ENCODE peak calls at places on chromosomes 6 and 20, in ten cellular contexts. One of them, this sample, is unnamed.

GRCh38 chr20:59123011-59123676 is 40.5 kb upstream of the ZNF831 start:
- DNase-seq in uterus: no peak
- DNase-seq in ovary: no peak
- DNase-seq in AG04449: no peak
- DNase-seq in tibial artery: no peak
- DNase-seq in pancreas: no peak
- DNase-seq in OCI-LY7: peak
- DNase-seq in left ventricle myocardium inferior: no peak
- DNase-seq in esophagus squamous epithelium: no peak
- DNase-seq in fibroblast of the aortic adventitia: no peak
- DNase-seq in this sample: no peak

GRCh38 chr20:36950432-36951197 is 893 bp downstream of the SAMHD1 start:
- DNase-seq in uterus: peak
- DNase-seq in esophagus squamous epithelium: no peak
- DNase-seq in ovary: no peak
- DNase-seq in OCI-LY7: peak
- DNase-seq in fibroblast of the aortic adventitia: peak
- DNase-seq in left ventricle myocardium inferior: peak
- DNase-seq in tibial artery: peak
- DNase-seq in pancreas: no peak
- DNase-seq in AG04449: no peak
- DNase-seq in this sample: no peak

GRCh38 chr6:4665489-4666417 is 110.5 kb upstream of the CDYL start:
- DNase-seq in pancreas: no peak
- DNase-seq in uterus: no peak
- DNase-seq in OCI-LY7: no peak
- DNase-seq in fibroblast of the aortic adventitia: peak
- DNase-seq in AG04449: no peak
- DNase-seq in esophagus squamous epithelium: no peak
- DNase-seq in tibial artery: no peak
- DNase-seq in ovary: no peak
- DNase-seq in left ventricle myocardium inferior: no peak
- DNase-seq in this sample: no peak

GRCh38 chr6:108068182-108068581 is 6.4 kb downstream of the OSTM1 start:
- DNase-seq in ovary: no peak
- DNase-seq in OCI-LY7: no peak
- DNase-seq in fibroblast of the aortic adventitia: no peak
- DNase-seq in AG04449: no peak
- DNase-seq in left ventricle myocardium inferior: no peak
- DNase-seq in esophagus squamous epithelium: no peak
- DNase-seq in tibial artery: no peak
- DNase-seq in pancreas: no peak
- DNase-seq in uterus: no peak
- DNase-seq in this sample: no peak

GRCh38 chr6:1729752-1730140 is 120.0 kb downstream of the FOXC1 start:
- DNase-seq in OCI-LY7: no peak
- DNase-seq in AG04449: no peak
- DNase-seq in pancreas: no peak
- DNase-seq in fibroblast of the aortic adventitia: no peak
- DNase-seq in tibial artery: no peak
- DNase-seq in esophagus squamous epithelium: no peak
- DNase-seq in left ventricle myocardium inferior: no peak
- DNase-seq in ovary: no peak
- DNase-seq in uterus: no peak
- DNase-seq in this sample: no peak

GRCh38 chr6:84791233-84791632 is 26.8 kb upstream of the TBX18 start:
- DNase-seq in ovary: no peak
- DNase-seq in uterus: no peak
- DNase-seq in pancreas: no peak
- DNase-seq in tibial artery: no peak
- DNase-seq in left ventricle myocardium inferior: no peak
- DNase-seq in fibroblast of the aortic adventitia: peak
- DNase-seq in OCI-LY7: no peak
- DNase-seq in AG04449: no peak
- DNase-seq in esophagus squamous epithelium: no peak
- DNase-seq in this sample: no peak

GRCh38 chr6:105163186-105163585 is 16.6 kb downstream of the POPDC3 start:
- DNase-seq in uterus: no peak
- DNase-seq in pancreas: no peak
- DNase-seq in OCI-LY7: no peak
- DNase-seq in esophagus squamous epithelium: no peak
- DNase-seq in fibroblast of the aortic adventitia: no peak
- DNase-seq in left ventricle myocardium inferior: no peak
- DNase-seq in AG04449: no peak
- DNase-seq in ovary: no peak
- DNase-seq in tibial artery: no peak
- DNase-seq in this sample: no peak

GRCh38 chr6:139568956-139569538 is 194.6 kb upstream of the CITED2 start:
- DNase-seq in ovary: no peak
- DNase-seq in tibial artery: no peak
- DNase-seq in pancreas: no peak
- DNase-seq in fibroblast of the aortic adventitia: peak
- DNase-seq in esophagus squamous epithelium: no peak
- DNase-seq in uterus: no peak
- DNase-seq in left ventricle myocardium inferior: no peak
- DNase-seq in OCI-LY7: no peak
- DNase-seq in AG04449: no peak
- DNase-seq in this sample: no peak

GRCh38 chr6:6752129-6752528 is 163.6 kb downstream of the LY86 start:
- DNase-seq in AG04449: no peak
- DNase-seq in uterus: no peak
- DNase-seq in esophagus squamous epithelium: no peak
- DNase-seq in left ventricle myocardium inferior: no peak
- DNase-seq in ovary: no peak
- DNase-seq in fibroblast of the aortic adventitia: peak
- DNase-seq in OCI-LY7: no peak
- DNase-seq in pancreas: no peak
- DNase-seq in tibial artery: no peak
- DNase-seq in this sample: no peak

GRCh38 chr6:45504947-45505346 is 127.2 kb upstream of the SUPT3H start:
- DNase-seq in esophagus squamous epithelium: no peak
- DNase-seq in fibroblast of the aortic adventitia: peak
- DNase-seq in tibial artery: no peak
- DNase-seq in left ventricle myocardium inferior: no peak
- DNase-seq in OCI-LY7: no peak
- DNase-seq in pancreas: no peak
- DNase-seq in ovary: peak
- DNase-seq in uterus: no peak
- DNase-seq in AG04449: peak
- DNase-seq in this sample: no peak

DNA sequence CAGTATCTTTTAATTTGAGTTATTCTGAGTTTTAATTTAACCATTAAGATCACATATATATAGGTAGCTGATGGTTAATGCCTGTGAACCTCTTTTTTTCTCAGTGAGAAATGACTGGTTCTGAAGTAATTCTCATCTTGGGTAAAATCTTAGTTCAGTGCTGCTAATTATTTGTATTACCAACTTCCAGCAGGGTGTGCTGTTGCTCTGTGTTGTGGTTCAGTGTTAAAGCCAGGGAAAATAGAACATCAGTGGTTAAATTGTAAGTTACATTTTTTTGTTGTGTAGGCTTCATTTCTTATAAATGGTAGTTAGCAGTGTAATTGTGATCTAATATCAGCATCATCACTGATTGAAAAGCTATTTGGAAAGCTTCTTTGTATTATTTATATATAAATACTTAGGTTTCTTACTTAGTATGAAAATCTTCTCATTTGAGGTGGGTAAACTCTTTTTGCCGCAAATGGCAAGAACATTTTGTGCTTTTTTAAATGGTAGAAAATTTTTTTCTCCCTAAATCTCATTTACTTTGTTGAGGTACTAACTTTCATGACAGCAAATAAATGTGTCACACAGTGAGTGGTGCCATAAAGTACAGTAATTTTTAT is 43.7 kb downstream of the CDC5L start:
- DNase-seq in OCI-LY7: peak
- DNase-seq in left ventricle myocardium inferior: no peak
- DNase-seq in fibroblast of the aortic adventitia: peak
- DNase-seq in ovary: peak
- DNase-seq in pancreas: no peak
- DNase-seq in AG04449: no peak
- DNase-seq in esophagus squamous epithelium: no peak
- DNase-seq in tibial artery: no peak
- DNase-seq in uterus: peak
- DNase-seq in this sample: peak
- TF ChIP-seq CTCF in OCI-LY7: peak
- TF ChIP-seq CTCF in left ventricle myocardium inferior: peak
- TF ChIP-seq CTCF in fibroblast of the aortic adventitia: peak
- TF ChIP-seq CTCF in ovary: peak
- TF ChIP-seq CTCF in pancreas: peak
- TF ChIP-seq CTCF in AG04449: peak
- TF ChIP-seq CTCF in esophagus squamous epithelium: peak
- TF ChIP-seq CTCF in tibial artery: peak
- TF ChIP-seq CTCF in uterus: peak
- TF ChIP-seq CTCF in this sample: peak

DNA sequence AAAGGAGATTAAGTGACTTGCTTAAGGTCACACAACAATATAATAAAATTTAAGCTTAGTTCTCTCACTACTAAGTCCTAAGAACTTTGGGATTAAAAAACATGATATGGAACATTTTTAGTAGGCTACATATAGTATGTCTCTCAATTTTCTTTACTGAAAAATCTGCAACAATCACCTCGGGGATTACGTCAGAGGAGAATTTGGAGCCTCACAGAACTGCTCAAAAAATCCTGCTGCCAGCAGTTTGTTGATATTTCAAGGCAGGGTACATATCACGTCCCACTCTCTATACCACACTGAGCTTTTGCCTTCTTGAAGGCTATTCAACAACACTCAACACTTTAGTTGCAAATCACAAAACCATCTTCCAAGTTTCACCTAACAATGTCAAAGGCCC is 561.6 kb upstream of the BTBD3 start:
- DNase-seq in tibial artery: no peak
- DNase-seq in fibroblast of the aortic adventitia: no peak
- DNase-seq in pancreas: no peak
- DNase-seq in ovary: no peak
- DNase-seq in left ventricle myocardium inferior: no peak
- DNase-seq in OCI-LY7: no peak
- DNase-seq in AG04449: no peak
- DNase-seq in esophagus squamous epithelium: no peak
- DNase-seq in uterus: no peak
- DNase-seq in this sample: no peak
- H3K4me3 ChIP-seq in tibial artery: no peak
- H3K4me3 ChIP-seq in fibroblast of the aortic adventitia: no peak
- H3K4me3 ChIP-seq in pancreas: no peak
- H3K4me3 ChIP-seq in ovary: no peak
- H3K4me3 ChIP-seq in left ventricle myocardium inferior: no peak
- H3K4me3 ChIP-seq in OCI-LY7: no peak
- H3K4me3 ChIP-seq in AG04449: no peak
- H3K4me3 ChIP-seq in esophagus squamous epithelium: no peak
- H3K4me3 ChIP-seq in uterus: no peak
- H3K4me3 ChIP-seq in this sample: no peak

GRCh38 chr20:3795511-3796468 is at the start of gene CDC25B:
- DNase-seq in ovary: peak
- DNase-seq in OCI-LY7: peak
- DNase-seq in uterus: peak
- DNase-seq in fibroblast of the aortic adventitia: peak
- DNase-seq in left ventricle myocardium inferior: peak
- DNase-seq in tibial artery: peak
- DNase-seq in esophagus squamous epithelium: peak
- DNase-seq in AG04449: no peak
- DNase-seq in pancreas: peak
- DNase-seq in this sample: no peak
- TF ChIP-seq CTCF in ovary: peak
- TF ChIP-seq CTCF in OCI-LY7: peak
- TF ChIP-seq CTCF in uterus: peak
- TF ChIP-seq CTCF in fibroblast of the aortic adventitia: peak
- TF ChIP-seq CTCF in left ventricle myocardium inferior: peak
- TF ChIP-seq CTCF in tibial artery: peak
- TF ChIP-seq CTCF in esophagus squamous epithelium: peak
- TF ChIP-seq CTCF in AG04449: peak
- TF ChIP-seq CTCF in pancreas: no peak
- TF ChIP-seq CTCF in this sample: peak

GRCh38 chr6:146017672-146018071 is 11.2 kb upstream of the GRM1 start:
- DNase-seq in AG04449: no peak
- DNase-seq in left ventricle myocardium inferior: no peak
- DNase-seq in pancreas: no peak
- DNase-seq in ovary: no peak
- DNase-seq in tibial artery: no peak
- DNase-seq in OCI-LY7: no peak
- DNase-seq in uterus: no peak
- DNase-seq in fibroblast of the aortic adventitia: no peak
- DNase-seq in esophagus squamous epithelium: no peak
- DNase-seq in this sample: no peak

GRCh38 chr6:146009338-146009737 is 19.5 kb upstream of the GRM1 start:
- DNase-seq in tibial artery: no peak
- DNase-seq in uterus: no peak
- DNase-seq in esophagus squamous epithelium: no peak
- DNase-seq in AG04449: no peak
- DNase-seq in ovary: no peak
- DNase-seq in OCI-LY7: no peak
- DNase-seq in left ventricle myocardium inferior: no peak
- DNase-seq in pancreas: no peak
- DNase-seq in fibroblast of the aortic adventitia: no peak
- DNase-seq in this sample: no peak

GRCh38 chr6:146014233-146014632 is 14.6 kb upstream of the GRM1 start:
- DNase-seq in fibroblast of the aortic adventitia: no peak
- DNase-seq in esophagus squamous epithelium: no peak
- DNase-seq in left ventricle myocardium inferior: no peak
- DNase-seq in OCI-LY7: no peak
- DNase-seq in tibial artery: no peak
- DNase-seq in uterus: no peak
- DNase-seq in AG04449: no peak
- DNase-seq in ovary: no peak
- DNase-seq in pancreas: no peak
- DNase-seq in this sample: no peak
- H3K4me3 ChIP-seq in fibroblast of the aortic adventitia: no peak
- H3K4me3 ChIP-seq in esophagus squamous epithelium: no peak
- H3K4me3 ChIP-seq in left ventricle myocardium inferior: no peak
- H3K4me3 ChIP-seq in OCI-LY7: no peak
- H3K4me3 ChIP-seq in tibial artery: no peak
- H3K4me3 ChIP-seq in uterus: no peak
- H3K4me3 ChIP-seq in AG04449: no peak
- H3K4me3 ChIP-seq in ovary: no peak
- H3K4me3 ChIP-seq in pancreas: no peak
- H3K4me3 ChIP-seq in this sample: no peak

GRCh38 chr20:34834459-34834893 is 9.0 kb upstream of the NCOA6 start:
- DNase-seq in ovary: no peak
- DNase-seq in left ventricle myocardium inferior: no peak
- DNase-seq in uterus: no peak
- DNase-seq in pancreas: no peak
- DNase-seq in AG04449: peak
- DNase-seq in fibroblast of the aortic adventitia: peak
- DNase-seq in OCI-LY7: peak
- DNase-seq in tibial artery: no peak
- DNase-seq in esophagus squamous epithelium: no peak
- DNase-seq in this sample: no peak
- TF ChIP-seq CTCF in ovary: peak
- TF ChIP-seq CTCF in left ventricle myocardium inferior: peak
- TF ChIP-seq CTCF in uterus: peak
- TF ChIP-seq CTCF in pancreas: no peak
- TF ChIP-seq CTCF in AG04449: no peak
- TF ChIP-seq CTCF in fibroblast of the aortic adventitia: peak
- TF ChIP-seq CTCF in OCI-LY7: peak
- TF ChIP-seq CTCF in tibial artery: peak
- TF ChIP-seq CTCF in esophagus squamous epithelium: peak
- TF ChIP-seq CTCF in this sample: peak

DNA sequence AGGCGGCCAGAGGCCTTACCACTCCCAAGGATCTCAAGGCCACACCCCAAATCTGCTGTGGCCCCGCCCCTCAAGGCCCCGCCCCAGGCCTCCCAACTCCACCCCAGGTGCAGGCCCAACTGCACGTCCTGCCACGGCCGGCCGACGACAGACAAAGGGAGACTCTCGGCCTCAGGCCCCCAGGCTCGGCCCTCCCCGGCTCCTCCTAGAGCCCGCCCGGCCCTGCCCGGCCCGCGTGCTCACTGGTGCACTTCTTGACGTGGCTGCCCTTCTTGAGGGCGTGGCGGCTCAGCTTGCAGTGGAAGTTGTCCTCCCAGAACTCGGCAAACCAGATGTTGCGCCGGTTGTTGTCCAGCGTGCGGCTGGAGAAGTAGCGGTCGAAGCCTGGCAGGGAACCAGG is 89.6 kb downstream of the GRM4 start:
- DNase-seq in esophagus squamous epithelium: no peak
- DNase-seq in AG04449: no peak
- DNase-seq in OCI-LY7: peak
- DNase-seq in fibroblast of the aortic adventitia: peak
- DNase-seq in pancreas: peak
- DNase-seq in uterus: peak
- DNase-seq in left ventricle myocardium inferior: peak
- DNase-seq in tibial artery: peak
- DNase-seq in ovary: peak
- DNase-seq in this sample: no peak
- H3K4me3 ChIP-seq in esophagus squamous epithelium: peak
- H3K4me3 ChIP-seq in AG04449: no peak
- H3K4me3 ChIP-seq in OCI-LY7: no peak
- H3K4me3 ChIP-seq in fibroblast of the aortic adventitia: no peak
- H3K4me3 ChIP-seq in pancreas: no peak
- H3K4me3 ChIP-seq in uterus: no peak
- H3K4me3 ChIP-seq in left ventricle myocardium inferior: peak
- H3K4me3 ChIP-seq in tibial artery: peak
- H3K4me3 ChIP-seq in ovary: peak
- H3K4me3 ChIP-seq in this sample: no peak